ENCODE peak calls at places on chromosomes 13 and 19, in eight cellular contexts. F is A549; H is tibial artery; Y is breast epithelium; D is Peyer's patch; P is cardiac muscle cell; O is CD8-positive, alpha-beta T cell; A is left lung. J is an unnamed sample.

GRCh38 chr13:23447927-23448326 is 14.4 kb upstream of the SACS start:
- DNase-seq in O (no peak), Y (no peak), H (no peak), F (no peak), D (no peak), P (no peak), A (no peak), J (no peak)

GRCh38 chr19:620166-620862 is 13.0 kb downstream of the POLRMT start:
- DNase-seq in D (no peak), Y (no peak), A (no peak), P (no peak), O (no peak), H (no peak), F (no peak), J (peak)

GRCh38 chr13:50033696-50034095 is 18.5 kb downstream of the KCNRG start:
- DNase-seq in H (no peak), F (no peak), Y (no peak), O (no peak), P (no peak), D (no peak), A (no peak), J (no peak)

GRCh38 chr13:98676239-98676638 is 76.2 kb downstream of the SLC15A1 start:
- DNase-seq in A (no peak), P (no peak), O (no peak), H (no peak), F (no peak), D (no peak), Y (no peak), J (no peak)

GRCh38 chr13:24172071-24172470 is 11.6 kb downstream of the SPATA13 start:
- DNase-seq in D (no peak), H (no peak), F (no peak), A (no peak), O (no peak), P (no peak), Y (no peak), J (no peak)

GRCh38 chr19:11421607-11422098 is 2.5 kb upstream of the RGL3 start:
- DNase-seq in F (peak), D (peak), O (peak), Y (no peak), A (peak), P (peak), H (peak), J (peak)

GRCh38 chr13:107124129-107124718 is 556.3 kb upstream of the ARGLU1 start:
- DNase-seq in Y (no peak), P (peak), D (no peak), H (no peak), O (no peak), F (peak), A (no peak), J (no peak)

GRCh38 chr19:3830841-3831589 is 37.8 kb downstream of the ZFR2 start:
- DNase-seq in P (no peak), O (no peak), F (no peak), Y (no peak), D (no peak), A (no peak), H (no peak), J (no peak)

GRCh38 chr19:30225615-30226463 is 146.3 kb upstream of the ZNF536 start:
- DNase-seq in P (no peak), A (no peak), F (no peak), D (no peak), H (no peak), Y (no peak), O (no peak), J (no peak)

GRCh38 chr13:77448689-77449088 is 86.8 kb upstream of the SCEL start:
- DNase-seq in O (no peak), H (no peak), F (no peak), A (peak), P (no peak), D (no peak), Y (no peak), J (no peak)

GRCh38 chr13:20101467-20102316 is 59.2 kb downstream of the GJA3 start:
- DNase-seq in A (no peak), O (no peak), F (no peak), P (peak), H (no peak), Y (no peak), D (peak), J (no peak)

GRCh38 chr13:73849292-73849691 is 284.9 kb downstream of the KLF12 start:
- DNase-seq in A (no peak), Y (no peak), P (no peak), O (peak), F (peak), D (no peak), H (no peak), J (no peak)

GRCh38 chr19:14440049-14440448 is 6.9 kb downstream of the PKN1 start:
- DNase-seq in D (peak), P (no peak), F (no peak), Y (no peak), O (peak), A (peak), H (peak), J (peak)

GRCh38 chr13:29529755-29530154 is 65.7 kb downstream of the SLC7A1 start:
- DNase-seq in P (no peak), A (no peak), D (no peak), Y (no peak), H (no peak), F (no peak), O (no peak), J (no peak)

GRCh38 chr19:8148410-8149231 is 771 bp downstream of the FBN3 start:
- DNase-seq in F (peak), P (peak), O (no peak), A (no peak), Y (no peak), H (no peak), D (no peak), J (no peak)
- H3K4me3 ChIP-seq in F (peak), P (peak), O (no peak), A (peak), Y (peak), H (no peak), D (peak), J (no peak)

GRCh38 chr19:53086949-53087348 is 16.3 kb downstream of the ZNF160 start:
- DNase-seq in Y (peak), F (no peak), D (no peak), O (no peak), A (no peak), H (no peak), P (no peak), J (peak)
- H3K27ac ChIP-seq in Y (peak), F (no peak), D (no peak), O (no peak), A (peak), H (no peak), P (no peak), J (peak)

DNA sequence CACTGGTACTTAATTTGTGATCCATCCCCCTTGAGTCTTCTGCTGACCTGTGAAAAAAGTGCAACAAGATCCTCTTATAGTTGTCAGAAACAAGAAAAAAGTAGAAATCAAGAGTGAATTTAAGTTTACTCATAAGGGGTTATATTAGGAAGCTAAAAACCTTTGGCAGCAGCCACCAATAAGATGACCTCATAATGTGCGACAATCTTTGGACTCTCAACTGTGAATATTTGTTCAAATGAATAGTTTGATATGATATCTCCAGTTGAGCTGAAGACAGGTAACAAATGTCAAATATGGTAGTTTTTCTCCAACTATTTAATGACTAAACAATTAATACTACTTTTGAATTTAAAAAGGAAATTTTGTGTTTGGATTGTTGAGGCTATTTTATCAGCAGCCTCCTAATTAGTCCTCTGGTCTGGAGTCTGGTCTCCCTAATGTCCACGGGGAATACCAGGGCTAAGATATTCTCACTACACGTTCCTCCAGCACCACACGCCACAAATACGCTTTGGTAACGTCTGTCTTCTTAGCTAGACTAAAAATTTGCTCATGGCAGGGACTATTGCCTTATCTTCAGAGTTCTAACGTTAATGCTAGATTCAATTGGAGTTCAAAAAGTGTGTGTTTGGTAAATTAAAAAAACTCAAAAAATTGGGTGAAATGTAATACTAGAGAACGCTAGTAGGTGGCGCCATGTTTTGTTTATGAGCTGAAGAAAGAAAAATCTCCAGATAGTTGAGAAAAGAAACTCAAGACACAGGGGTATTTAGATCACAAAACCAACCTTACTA is 51.0 kb upstream of the PDX1 start:
- DNase-seq in Y (no peak), H (no peak), P (peak), A (no peak), O (no peak), F (peak), D (no peak), J (no peak)
- TF ChIP-seq CTCF in Y (peak), H (no peak), P (peak), A (peak), O (peak), F (peak), D (peak), J (peak)

DNA sequence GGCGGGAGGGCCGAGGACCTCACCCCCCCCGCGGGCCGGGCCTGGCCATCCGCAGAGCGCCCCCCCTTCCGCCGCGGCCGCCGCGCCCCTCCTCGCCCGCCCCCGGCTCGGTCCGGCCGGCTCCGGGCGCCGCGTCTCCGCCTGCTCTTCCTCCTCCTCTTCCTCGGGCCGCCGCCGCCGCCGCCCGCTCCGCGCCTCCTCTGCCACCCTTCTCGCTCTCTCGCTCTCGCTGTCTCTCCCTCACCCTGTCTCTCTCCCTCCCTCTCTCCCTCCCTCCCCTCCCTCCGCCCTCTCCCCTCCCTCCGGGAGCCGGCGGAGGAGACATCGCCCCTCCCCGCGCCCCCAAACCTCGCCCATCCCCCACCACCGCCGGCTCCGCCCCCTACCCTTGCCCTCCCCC is at the start of gene SHANK1:
- DNase-seq in H (no peak), F (no peak), O (no peak), A (no peak), Y (no peak), D (no peak), P (peak), J (no peak)
- H3K4me3 ChIP-seq in H (peak), F (peak), O (no peak), A (no peak), Y (peak), D (peak), P (peak), J (no peak)

DNA sequence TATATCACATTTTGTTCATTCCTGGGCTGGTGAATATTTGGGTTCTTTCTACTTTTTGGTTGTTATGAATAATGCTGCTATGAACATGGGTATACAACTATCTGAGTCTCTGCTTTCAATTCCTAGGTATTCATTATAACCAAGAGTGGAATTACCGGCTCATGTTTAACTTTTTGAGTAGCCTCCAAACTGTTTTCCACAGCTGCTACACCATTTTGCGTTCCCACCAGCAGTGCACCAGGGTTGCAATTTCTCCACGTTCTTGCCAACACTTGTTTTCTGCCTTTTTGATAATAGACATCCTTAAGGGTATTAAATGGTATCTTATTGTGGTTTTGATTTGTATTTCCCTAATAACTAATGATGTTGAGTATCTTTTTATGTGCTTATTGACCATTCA is 16.8 kb downstream of the CDK8 start:
- DNase-seq in P (no peak), D (no peak), A (no peak), F (no peak), O (no peak), H (no peak), Y (no peak), J (no peak)
- H3K27ac ChIP-seq in P (no peak), D (no peak), A (no peak), F (no peak), O (no peak), H (no peak), Y (no peak), J (no peak)

GRCh38 chr13:104206450-104207044 is 1140.3 kb upstream of the SLC10A2 start:
- DNase-seq in F (no peak), Y (no peak), O (no peak), A (no peak), H (no peak), D (no peak), P (no peak), J (no peak)

GRCh38 chr13:104198811-104199210 is 1132.6 kb upstream of the SLC10A2 start:
- DNase-seq in P (no peak), A (no peak), D (no peak), Y (no peak), O (no peak), H (no peak), F (no peak), J (no peak)

GRCh38 chr13:104204177-104204576 is 1138.0 kb upstream of the SLC10A2 start:
- DNase-seq in D (no peak), H (no peak), F (peak), O (no peak), Y (no peak), P (no peak), A (no peak), J (no peak)
- TF ChIP-seq CTCF in D (no peak), H (no peak), F (no peak), O (no peak), Y (no peak), P (no peak), A (no peak), J (no peak)

GRCh38 chr19:54572696-54573311 is 786 bp upstream of the LILRA2 start:
- DNase-seq in P (no peak), D (no peak), F (no peak), A (peak), Y (no peak), O (no peak), H (peak), J (no peak)
- H3K4me3 ChIP-seq in P (no peak), D (no peak), F (no peak), A (peak), Y (no peak), O (no peak), H (no peak), J (peak)

GRCh38 chr13:113207890-113208423 is 512 bp downstream of the PCID2 start:
- DNase-seq in P (peak), H (no peak), Y (no peak), F (peak), D (no peak), O (no peak), A (peak), J (peak)

GRCh38 chr13:113209880-113210421 is 538 bp downstream of the CUL4A start:
- DNase-seq in A (peak), F (peak), D (peak), Y (peak), O (peak), P (peak), H (peak), J (peak)

GRCh38 chr13:113209336-113209879 is at the start of gene CUL4A:
- DNase-seq in P (peak), A (peak), D (peak), H (peak), F (peak), O (peak), Y (peak), J (peak)

GRCh38 chr13:113210834-113211233 is 1.4 kb downstream of the CUL4A start:
- DNase-seq in F (no peak), A (no peak), H (no peak), Y (no peak), P (no peak), D (no peak), O (no peak), J (no peak)

GRCh38 chr13:113208424-113209335 is at the start of gene PCID2:
- DNase-seq in Y (peak), A (peak), D (peak), H (peak), F (peak), P (peak), O (peak), J (peak)
- H3K27ac ChIP-seq in Y (peak), A (peak), D (peak), H (peak), F (peak), P (peak), O (peak), J (peak)

DNA sequence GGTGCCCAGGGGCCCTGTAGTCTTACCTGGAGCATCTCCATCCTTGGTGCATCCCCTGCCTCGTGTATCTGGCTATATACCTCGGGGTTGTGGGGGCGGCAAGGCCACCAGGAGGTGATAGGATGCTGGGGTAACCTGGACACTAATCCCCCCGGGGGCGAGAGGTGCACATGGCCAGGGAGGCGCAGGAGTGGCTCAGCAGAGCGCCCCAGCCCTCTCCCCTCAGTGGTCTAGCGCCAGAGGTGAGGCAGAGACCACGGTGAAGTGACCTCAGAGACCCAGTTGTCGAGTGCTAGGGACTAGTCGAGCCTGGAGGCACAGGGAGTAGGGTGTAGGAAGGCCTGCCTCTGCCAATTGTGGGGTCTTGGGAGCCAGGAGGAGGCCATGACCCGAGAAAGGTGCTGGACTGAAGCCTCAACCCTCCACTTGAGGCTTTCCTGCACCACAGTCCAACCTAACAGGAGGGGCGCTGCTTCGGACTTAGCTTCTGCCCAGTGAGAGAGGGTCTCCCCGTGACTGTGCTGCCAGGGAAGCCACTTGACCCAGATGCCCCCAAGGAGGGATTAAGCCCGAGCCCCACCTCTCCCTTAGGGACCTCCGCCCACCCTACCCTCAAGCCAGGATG is at the start of gene LHB:
- DNase-seq in Y (no peak), D (no peak), A (no peak), F (no peak), O (no peak), P (no peak), H (no peak), J (no peak)
- TF ChIP-seq CTCF in Y (no peak), D (no peak), A (no peak), F (no peak), O (no peak), P (no peak), H (no peak), J (no peak)